ENCODE peak calls at places on chromosomes 2 and 18, in seven cellular contexts. D is suprapubic skin, Y is HCT116, E is IMR-90, F is A549, I is lower lobe of right lung, O is dorsolateral prefrontal cortex. K is an unnamed sample.

GRCh38 chr2:229856416-229856815 is 65.4 kb downstream of the TRIP12 start:
- DNase-seq in D (no peak), Y (no peak), E (no peak), F (no peak), I (no peak), O (no peak), K (no peak)

GRCh38 chr2:187453078-187453641 is 5.1 kb upstream of the CALCRL start:
- DNase-seq in D (no peak), Y (peak), E (peak), F (peak), I (no peak), O (no peak), K (no peak)

GRCh38 chr2:238165288-238165921 is 6.6 kb downstream of the ERFE start:
- DNase-seq in D (no peak), Y (no peak), E (no peak), F (no peak), I (no peak), O (no peak), K (no peak)

GRCh38 chr2:165675551-165675968 is 118.5 kb downstream of the GALNT3 start:
- DNase-seq in D (no peak), Y (no peak), E (no peak), F (no peak), I (no peak), O (no peak), K (no peak)

GRCh38 chr2:64141711-64142405 is 2.4 kb downstream of the PELI1 start:
- DNase-seq in D (no peak), Y (no peak), E (peak), F (no peak), I (no peak), O (no peak), K (no peak)

GRCh38 chr2:160257015-160257741 is 57.1 kb upstream of the ITGB6 start:
- DNase-seq in D (no peak), Y (no peak), E (no peak), F (no peak), I (no peak), O (no peak), K (no peak)

GRCh38 chr2:17762457-17762856 is 8.5 kb downstream of the GEN1 start:
- DNase-seq in D (no peak), Y (no peak), E (no peak), F (no peak), I (no peak), O (no peak), K (no peak)

GRCh38 chr2:38113999-38114708 is 38.2 kb upstream of the CYP1B1 start:
- DNase-seq in D (no peak), Y (no peak), E (peak), F (no peak), I (no peak), O (no peak), K (no peak)

GRCh38 chr2:133287709-133288108 is 280.6 kb downstream of the NCKAP5 start:
- DNase-seq in D (no peak), Y (no peak), E (peak), F (no peak), I (no peak), O (no peak), K (peak)

GRCh38 chr18:51621103-51621969 is 423.9 kb upstream of the MEX3C start:
- DNase-seq in D (no peak), Y (peak), E (no peak), F (peak), I (peak), O (peak), K (no peak)

GRCh38 chr2:230457073-230457768 is 41.2 kb downstream of the SP100 start:
- DNase-seq in D (no peak), Y (no peak), E (no peak), F (no peak), I (no peak), O (no peak), K (no peak)

GRCh38 chr2:120559401-120559800 is 176.3 kb upstream of the GLI2 start:
- DNase-seq in D (no peak), Y (no peak), E (peak), F (no peak), I (no peak), O (no peak), K (peak)

GRCh38 chr2:6480514-6480913 is 385.2 kb downstream of the CMPK2 start:
- DNase-seq in D (no peak), Y (no peak), E (no peak), F (no peak), I (no peak), O (no peak), K (no peak)

GRCh38 chr18:59605633-59606192 is 91.5 kb downstream of the CCBE1 start:
- DNase-seq in D (no peak), Y (no peak), E (peak), F (no peak), I (no peak), O (no peak), K (no peak)

GRCh38 chr2:127625146-127625943 is 20.6 kb upstream of the GPR17 start:
- DNase-seq in D (peak), Y (no peak), E (no peak), F (no peak), I (peak), O (peak), K (no peak)

GRCh38 chr2:161265874-161266273 is 42.4 kb upstream of the PSMD14 start:
- DNase-seq in D (no peak), Y (no peak), E (no peak), F (no peak), I (no peak), O (no peak), K (no peak)

GRCh38 chr2:189412330-189412953 is 28.8 kb upstream of the WDR75 start:
- DNase-seq in D (no peak), Y (peak), E (peak), F (peak), I (no peak), O (no peak), K (peak)

GRCh38 chr2:239049421-239050251 is 201.8 kb downstream of the TWIST2 start:
- DNase-seq in D (no peak), Y (no peak), E (peak), F (no peak), I (no peak), O (peak), K (peak)

GRCh38 chr2:129744649-129745048 is 234.8 kb upstream of the RAB6C start:
- DNase-seq in D (no peak), Y (no peak), E (no peak), F (no peak), I (no peak), O (no peak), K (no peak)

GRCh38 chr18:79988079-79988924 is at the start of gene TXNL4A:
- DNase-seq in D (peak), Y (no peak), E (peak), F (peak), I (peak), O (peak), K (peak)

DNA sequence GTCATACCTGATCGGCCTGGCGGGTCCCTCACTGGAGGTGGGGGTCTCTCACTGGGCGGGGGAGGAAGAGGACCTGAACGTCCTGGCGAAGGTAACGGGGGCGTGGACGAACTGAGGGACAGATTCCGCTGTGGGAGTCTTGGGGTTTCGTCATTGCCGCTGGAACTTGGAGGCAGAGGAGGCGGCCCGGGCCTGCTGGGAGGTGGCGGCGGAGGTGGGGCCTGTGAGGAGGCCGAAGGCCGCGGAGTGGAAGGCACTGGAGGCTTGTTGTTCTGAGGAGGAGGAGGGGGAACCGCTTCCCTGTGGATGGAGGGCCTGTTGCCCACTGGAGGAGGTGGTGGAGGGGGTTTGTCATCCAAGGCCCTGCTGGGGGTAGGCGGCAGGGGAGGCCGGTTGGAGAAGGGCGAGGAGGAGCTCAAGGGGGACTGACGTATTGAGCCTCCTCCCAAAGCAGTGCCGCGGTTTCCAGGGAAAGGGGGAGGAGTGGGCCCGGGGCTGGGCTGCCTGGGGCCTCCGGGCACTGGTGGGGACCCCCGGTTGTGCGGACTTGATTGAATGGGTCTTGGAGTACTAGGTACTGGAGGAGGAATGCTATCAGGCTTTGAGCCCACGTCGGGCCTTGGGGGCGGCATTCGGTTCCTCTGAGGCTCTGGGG is 25.8 kb downstream of the WIPF1 start:
- DNase-seq in D (no peak), Y (no peak), E (no peak), F (no peak), I (no peak), O (no peak), K (no peak)
- H3K27ac ChIP-seq in D (no peak), Y (no peak), E (no peak), F (no peak), I (no peak), O (no peak), K (no peak)

GRCh38 chr2:124024491-124025348 is at the start of gene CNTNAP5:
- DNase-seq in D (no peak), Y (no peak), E (no peak), F (no peak), I (peak), O (peak), K (no peak)

GRCh38 chr2:124032799-124033198 is 7.7 kb downstream of the CNTNAP5 start:
- DNase-seq in D (no peak), Y (no peak), E (no peak), F (no peak), I (no peak), O (no peak), K (no peak)

GRCh38 chr2:124025896-124026295 is 809 bp downstream of the CNTNAP5 start:
- DNase-seq in D (no peak), Y (no peak), E (no peak), F (no peak), I (no peak), O (peak), K (no peak)

GRCh38 chr2:124025349-124025720 is 248 bp downstream of the CNTNAP5 start:
- DNase-seq in D (no peak), Y (no peak), E (no peak), F (no peak), I (no peak), O (no peak), K (no peak)

GRCh38 chr2:124027182-124027581 is 2.1 kb downstream of the CNTNAP5 start:
- DNase-seq in D (no peak), Y (no peak), E (peak), F (peak), I (no peak), O (no peak), K (no peak)
- TF ChIP-seq CTCF in D (peak), Y (peak), E (peak), F (peak), I (peak), O (peak), K (peak)

GRCh38 chr18:45349447-45349846 is 265.8 kb upstream of the SLC14A2 start:
- DNase-seq in D (no peak), Y (no peak), E (no peak), F (no peak), I (no peak), O (no peak), K (no peak)
- H3K27ac ChIP-seq in D (no peak), Y (no peak), E (no peak), F (no peak), I (no peak), O (no peak), K (no peak)

DNA sequence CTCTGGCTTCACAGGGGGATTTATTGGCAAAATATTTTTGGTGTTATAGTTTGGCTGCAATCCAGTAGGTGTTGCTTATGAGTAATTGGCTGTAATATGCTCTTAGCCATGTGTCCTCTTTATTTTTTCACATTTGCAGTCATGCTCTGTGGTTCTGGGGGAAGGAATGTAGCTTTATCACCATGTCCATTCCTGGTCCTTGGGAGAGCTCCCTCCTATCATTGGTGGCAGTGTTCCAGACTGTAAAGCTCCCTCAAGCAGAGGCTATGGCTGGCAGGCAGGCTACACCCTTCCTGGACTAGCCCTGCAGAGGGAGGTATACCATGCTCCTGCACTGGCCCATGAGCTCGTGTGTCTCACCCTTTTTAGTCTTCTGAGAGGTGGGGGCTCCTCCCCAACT is 120.0 kb upstream of the FSIP2 start:
- DNase-seq in D (no peak), Y (no peak), E (no peak), F (no peak), I (no peak), O (no peak), K (no peak)
- TF ChIP-seq CTCF in D (no peak), Y (peak), E (no peak), F (no peak), I (no peak), O (no peak), K (no peak)

GRCh38 chr18:22344908-22345670 is 72.6 kb downstream of the CTAGE1 start:
- DNase-seq in D (no peak), Y (no peak), E (no peak), F (no peak), I (no peak), O (no peak), K (no peak)

GRCh38 chr18:22347624-22348511 is 69.8 kb downstream of the CTAGE1 start:
- DNase-seq in D (no peak), Y (no peak), E (peak), F (no peak), I (no peak), O (no peak), K (no peak)

GRCh38 chr18:22346968-22347611 is 70.6 kb downstream of the CTAGE1 start:
- DNase-seq in D (no peak), Y (no peak), E (peak), F (no peak), I (peak), O (no peak), K (no peak)

GRCh38 chr18:22345733-22346132 is 72.0 kb downstream of the CTAGE1 start:
- DNase-seq in D (no peak), Y (no peak), E (peak), F (no peak), I (no peak), O (no peak), K (no peak)

GRCh38 chr18:22346342-22346967 is 71.3 kb downstream of the CTAGE1 start:
- DNase-seq in D (no peak), Y (no peak), E (peak), F (no peak), I (no peak), O (no peak), K (peak)
- H3K27ac ChIP-seq in D (no peak), Y (no peak), E (peak), F (no peak), I (peak), O (no peak), K (no peak)

GRCh38 chr18:22168360-22168921 is 948 bp upstream of the GATA6 start:
- DNase-seq in D (no peak), Y (no peak), E (no peak), F (peak), I (no peak), O (no peak), K (no peak)
- TF ChIP-seq CTCF in D (no peak), Y (peak), E (no peak), F (no peak), I (no peak), O (no peak), K (no peak)

GRCh38 chr18:27599202-27599829 is 414.2 kb upstream of the CHST9 start:
- DNase-seq in D (no peak), Y (peak), E (peak), F (peak), I (no peak), O (peak), K (no peak)

GRCh38 chr18:27604583-27604982 is 419.5 kb upstream of the CHST9 start:
- DNase-seq in D (no peak), Y (no peak), E (peak), F (no peak), I (no peak), O (no peak), K (no peak)

GRCh38 chr18:27605107-27605834 is 420.2 kb upstream of the CHST9 start:
- DNase-seq in D (no peak), Y (peak), E (peak), F (peak), I (no peak), O (peak), K (peak)

GRCh38 chr18:27600245-27600644 is 415.1 kb upstream of the CHST9 start:
- DNase-seq in D (no peak), Y (no peak), E (no peak), F (no peak), I (no peak), O (no peak), K (no peak)

DNA sequence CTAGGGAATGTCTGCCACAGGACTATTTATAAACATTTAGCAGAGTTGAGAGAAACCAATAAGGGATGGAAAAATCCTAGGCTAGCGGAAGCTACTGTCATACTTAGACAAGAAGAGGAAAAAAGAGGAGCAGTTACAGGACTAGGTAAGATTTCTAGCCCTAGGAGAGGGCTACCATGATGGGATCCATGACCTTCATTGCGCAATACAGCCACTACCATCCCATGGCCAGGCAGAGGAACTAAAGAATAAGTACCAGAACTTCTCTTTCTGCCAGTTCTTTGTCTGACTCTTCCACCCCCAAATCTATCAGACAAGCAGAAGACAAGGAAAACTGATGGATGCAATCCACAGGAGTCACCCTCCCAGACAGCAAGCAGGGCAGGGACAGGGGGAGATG is 417.0 kb upstream of the CHST9 start:
- DNase-seq in D (no peak), Y (no peak), E (no peak), F (no peak), I (no peak), O (no peak), K (no peak)
- H3K27ac ChIP-seq in D (no peak), Y (no peak), E (no peak), F (no peak), I (no peak), O (no peak), K (no peak)